ENCODE peak calls at places on chromosomes 16 and 17, in seven cellular contexts. U is HS-5; W is stimulated activated naive B cell treated with anti-CD40 and anti-IgM and Interleukin-4, amounts not matched to agents 10 μg/mL and 1 μg/mL and 100 μg/mL, for 72 hours; N is progenitor cell of endocrine pancreas; B is GM06990; V is left colon; E is AG08395. R is an unnamed sample.

GRCh38 chr16:9665851-9666271 is 516.4 kb downstream of the GRIN2A start:
- DNase-seq in N (no peak), U (no peak), B (no peak), V (peak), E (no peak), W (no peak), R (no peak)

GRCh38 chr16:82713778-82714177 is 87.0 kb downstream of the CDH13 start:
- DNase-seq in U (no peak), V (no peak), N (no peak), E (no peak), W (no peak), B (no peak), R (no peak)

GRCh38 chr17:8798176-8799000 is 777 bp downstream of the MFSD6L start:
- DNase-seq in U (no peak), E (no peak), N (no peak), V (no peak), W (no peak), B (no peak), R (no peak)

GRCh38 chr16:51577621-51578303 is 426.7 kb upstream of the SALL1 start:
- DNase-seq in U (no peak), N (no peak), V (no peak), E (no peak), W (no peak), B (no peak), R (peak)

GRCh38 chr16:29805232-29806095 is 865 bp upstream of the MAZ start:
- DNase-seq in E (peak), B (peak), N (peak), U (peak), W (peak), V (peak), R (peak)

GRCh38 chr16:1105888-1106620 is 10.0 kb upstream of the C1QTNF8 start:
- DNase-seq in U (no peak), N (peak), B (peak), W (peak), V (peak), E (peak), R (no peak)

GRCh38 chr16:81779540-81780320 is 639 bp downstream of the PLCG2 start:
- DNase-seq in E (no peak), V (peak), B (peak), N (no peak), W (no peak), U (no peak), R (no peak)

GRCh38 chr17:41957058-41957868 is 9.3 kb upstream of the CNP start:
- DNase-seq in V (no peak), W (no peak), B (no peak), E (no peak), U (no peak), N (no peak), R (no peak)

GRCh38 chr16:12084436-12084835 is 107.9 kb downstream of the SNX29 start:
- DNase-seq in U (no peak), V (no peak), W (no peak), E (no peak), B (no peak), N (no peak), R (no peak)

GRCh38 chr16:83344014-83344413 is 463.8 kb upstream of the HSBP1 start:
- DNase-seq in B (no peak), V (no peak), U (peak), N (no peak), E (peak), W (no peak), R (no peak)

GRCh38 chr17:47368262-47368661 is 44.5 kb downstream of the EFCAB13 start:
- DNase-seq in V (no peak), W (no peak), U (no peak), E (no peak), N (no peak), B (no peak), R (peak)

GRCh38 chr17:16480995-16481394 is 11.0 kb downstream of the LRRC75A start:
- DNase-seq in B (no peak), W (no peak), V (no peak), N (no peak), U (no peak), E (no peak), R (no peak)

GRCh38 chr17:82305727-82306300 is 11.6 kb downstream of the CD7 start:
- DNase-seq in W (no peak), U (no peak), N (no peak), E (peak), V (no peak), B (no peak), R (no peak)

GRCh38 chr17:40884708-40885512 is at the start of gene KRT20:
- DNase-seq in V (peak), W (no peak), N (no peak), E (no peak), B (no peak), U (no peak), R (no peak)

GRCh38 chr17:76948301-76948700 is 80.1 kb downstream of the MGAT5B start:
- DNase-seq in U (no peak), N (no peak), B (no peak), E (no peak), W (no peak), V (no peak), R (no peak)

GRCh38 chr16:590165-590874 is 454 bp downstream of the RAB40C start:
- DNase-seq in B (peak), W (no peak), V (peak), U (no peak), E (peak), N (no peak), R (no peak)